ENCODE peak calls at places on chromosome 5, in seven cellular contexts. One of them, this sample, is unnamed.

GRCh38 chr5:158450761-158451160 is 591.8 kb upstream of the CLINT1 start:
- DNase-seq in GM13976: no peak
- DNase-seq in A549: no peak
- DNase-seq in AG04449: peak
- DNase-seq in NB4: no peak
- DNase-seq in CD4-positive, alpha-beta T cell: no peak
- DNase-seq in suprapubic skin: no peak
- DNase-seq in this sample: no peak

GRCh38 chr5:3656803-3657202 is 61.2 kb downstream of the IRX1 start:
- DNase-seq in GM13976: no peak
- DNase-seq in A549: no peak
- DNase-seq in AG04449: no peak
- DNase-seq in NB4: no peak
- DNase-seq in CD4-positive, alpha-beta T cell: no peak
- DNase-seq in suprapubic skin: no peak
- DNase-seq in this sample: no peak

GRCh38 chr5:80319702-80320101 is at the start of gene SPZ1:
- DNase-seq in GM13976: no peak
- DNase-seq in A549: no peak
- DNase-seq in AG04449: no peak
- DNase-seq in NB4: no peak
- DNase-seq in CD4-positive, alpha-beta T cell: no peak
- DNase-seq in suprapubic skin: no peak
- DNase-seq in this sample: no peak

GRCh38 chr5:170302729-170303501 is 5.3 kb upstream of the LCP2 start:
- DNase-seq in GM13976: peak
- DNase-seq in A549: no peak
- DNase-seq in AG04449: no peak
- DNase-seq in NB4: peak
- DNase-seq in CD4-positive, alpha-beta T cell: peak
- DNase-seq in suprapubic skin: no peak
- DNase-seq in this sample: peak

GRCh38 chr5:157167219-157167621 is 1.2 kb upstream of the GARIN3 start:
- DNase-seq in GM13976: no peak
- DNase-seq in A549: no peak
- DNase-seq in AG04449: peak
- DNase-seq in NB4: no peak
- DNase-seq in CD4-positive, alpha-beta T cell: no peak
- DNase-seq in suprapubic skin: no peak
- DNase-seq in this sample: no peak

GRCh38 chr5:45336464-45336863 is 359.7 kb downstream of the HCN1 start:
- DNase-seq in GM13976: no peak
- DNase-seq in A549: no peak
- DNase-seq in AG04449: no peak
- DNase-seq in NB4: no peak
- DNase-seq in CD4-positive, alpha-beta T cell: no peak
- DNase-seq in suprapubic skin: no peak
- DNase-seq in this sample: no peak

GRCh38 chr5:64838376-64838775 is 69.6 kb downstream of the CWC27 start:
- DNase-seq in GM13976: no peak
- DNase-seq in A549: no peak
- DNase-seq in AG04449: no peak
- DNase-seq in NB4: no peak
- DNase-seq in CD4-positive, alpha-beta T cell: no peak
- DNase-seq in suprapubic skin: no peak
- DNase-seq in this sample: no peak

GRCh38 chr5:108629779-108630178 is 117.9 kb upstream of the FER start:
- DNase-seq in GM13976: no peak
- DNase-seq in A549: no peak
- DNase-seq in AG04449: no peak
- DNase-seq in NB4: no peak
- DNase-seq in CD4-positive, alpha-beta T cell: no peak
- DNase-seq in suprapubic skin: no peak
- DNase-seq in this sample: no peak

GRCh38 chr5:68215888-68216736 is 556 bp downstream of the PIK3R1 start:
- DNase-seq in GM13976: peak
- DNase-seq in A549: peak
- DNase-seq in AG04449: no peak
- DNase-seq in NB4: peak
- DNase-seq in CD4-positive, alpha-beta T cell: peak
- DNase-seq in suprapubic skin: peak
- DNase-seq in this sample: peak

GRCh38 chr5:34833991-34834793 is 4.8 kb upstream of the TTC23L start:
- DNase-seq in GM13976: no peak
- DNase-seq in A549: no peak
- DNase-seq in AG04449: no peak
- DNase-seq in NB4: no peak
- DNase-seq in CD4-positive, alpha-beta T cell: no peak
- DNase-seq in suprapubic skin: no peak
- DNase-seq in this sample: no peak

GRCh38 chr5:100517301-100517974 is 17.7 kb upstream of the FAM174A start:
- DNase-seq in GM13976: no peak
- DNase-seq in A549: no peak
- DNase-seq in AG04449: no peak
- DNase-seq in NB4: no peak
- DNase-seq in CD4-positive, alpha-beta T cell: no peak
- DNase-seq in suprapubic skin: no peak
- DNase-seq in this sample: no peak

GRCh38 chr5:78361226-78361993 is 993 bp downstream of the SCAMP1 start:
- DNase-seq in GM13976: no peak
- DNase-seq in A549: peak
- DNase-seq in AG04449: no peak
- DNase-seq in NB4: peak
- DNase-seq in CD4-positive, alpha-beta T cell: no peak
- DNase-seq in suprapubic skin: no peak
- DNase-seq in this sample: peak

GRCh38 chr5:125134216-125135081 is 388.0 kb upstream of the ZNF608 start:
- DNase-seq in GM13976: no peak
- DNase-seq in A549: no peak
- DNase-seq in AG04449: peak
- DNase-seq in NB4: no peak
- DNase-seq in CD4-positive, alpha-beta T cell: no peak
- DNase-seq in suprapubic skin: no peak
- DNase-seq in this sample: no peak

GRCh38 chr5:181260720-181261319 is at the start of gene TRIM52:
- DNase-seq in GM13976: peak
- DNase-seq in A549: peak
- DNase-seq in AG04449: peak
- DNase-seq in NB4: peak
- DNase-seq in CD4-positive, alpha-beta T cell: peak
- DNase-seq in suprapubic skin: peak
- DNase-seq in this sample: peak

GRCh38 chr5:78611161-78611605 is 37.4 kb downstream of the LHFPL2 start:
- DNase-seq in GM13976: no peak
- DNase-seq in A549: no peak
- DNase-seq in AG04449: no peak
- DNase-seq in NB4: no peak
- DNase-seq in CD4-positive, alpha-beta T cell: no peak
- DNase-seq in suprapubic skin: no peak
- DNase-seq in this sample: no peak

GRCh38 chr5:142239394-142240159 is 85.2 kb downstream of the SPRY4 start:
- DNase-seq in GM13976: no peak
- DNase-seq in A549: no peak
- DNase-seq in AG04449: no peak
- DNase-seq in NB4: no peak
- DNase-seq in CD4-positive, alpha-beta T cell: no peak
- DNase-seq in suprapubic skin: no peak
- DNase-seq in this sample: no peak

GRCh38 chr5:6087576-6087975 is 290.8 kb downstream of the MED10 start:
- DNase-seq in GM13976: no peak
- DNase-seq in A549: no peak
- DNase-seq in AG04449: no peak
- DNase-seq in NB4: no peak
- DNase-seq in CD4-positive, alpha-beta T cell: no peak
- DNase-seq in suprapubic skin: no peak
- DNase-seq in this sample: no peak

DNA sequence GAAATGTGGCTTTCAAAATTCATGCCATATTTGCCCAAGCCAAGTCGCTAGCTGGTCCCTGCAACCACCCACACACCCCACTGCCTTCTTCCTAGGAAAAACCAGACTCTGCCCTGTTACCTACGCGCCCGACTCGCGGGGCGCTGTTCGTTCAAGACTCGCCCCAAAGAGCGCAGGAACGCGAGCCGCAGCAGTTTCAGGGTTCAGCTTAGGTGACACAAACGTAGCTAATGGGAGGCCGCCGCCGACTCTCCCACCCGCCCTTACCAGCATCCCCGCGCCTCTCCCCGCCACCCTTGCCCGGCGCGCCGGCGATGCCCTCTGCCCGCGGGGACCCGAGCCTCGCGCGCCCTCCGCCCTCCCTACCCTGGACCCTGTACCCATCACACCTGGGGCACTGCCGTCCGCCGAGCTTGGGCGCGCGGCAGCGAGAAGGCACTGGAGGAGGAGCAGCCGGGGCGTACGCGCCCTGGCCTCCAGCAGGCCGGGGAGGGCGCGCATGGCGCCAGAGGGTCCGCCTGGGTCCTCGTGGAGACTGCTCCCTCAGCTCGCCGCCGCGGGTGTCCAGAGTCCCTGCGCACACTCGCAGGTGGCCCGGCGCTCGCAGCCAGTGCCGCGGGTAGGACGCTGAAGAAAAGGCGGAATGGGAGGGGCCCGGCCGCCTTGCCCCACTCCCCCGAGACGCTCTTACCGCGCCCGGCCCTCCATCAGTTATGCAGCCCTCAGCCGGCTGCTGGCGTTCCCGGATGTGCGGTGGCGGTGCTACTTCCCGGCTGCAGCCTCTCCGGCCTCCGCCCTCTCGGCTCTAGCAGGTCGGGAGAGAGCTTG is at the start of gene EMB:
- DNase-seq in GM13976: peak
- DNase-seq in A549: peak
- DNase-seq in AG04449: no peak
- DNase-seq in NB4: peak
- DNase-seq in CD4-positive, alpha-beta T cell: peak
- DNase-seq in suprapubic skin: no peak
- DNase-seq in this sample: peak
- TF ChIP-seq CTCF in GM13976: peak
- TF ChIP-seq CTCF in A549: peak
- TF ChIP-seq CTCF in AG04449: peak
- TF ChIP-seq CTCF in NB4: peak
- TF ChIP-seq CTCF in CD4-positive, alpha-beta T cell: peak
- TF ChIP-seq CTCF in suprapubic skin: no peak
- TF ChIP-seq CTCF in this sample: peak

DNA sequence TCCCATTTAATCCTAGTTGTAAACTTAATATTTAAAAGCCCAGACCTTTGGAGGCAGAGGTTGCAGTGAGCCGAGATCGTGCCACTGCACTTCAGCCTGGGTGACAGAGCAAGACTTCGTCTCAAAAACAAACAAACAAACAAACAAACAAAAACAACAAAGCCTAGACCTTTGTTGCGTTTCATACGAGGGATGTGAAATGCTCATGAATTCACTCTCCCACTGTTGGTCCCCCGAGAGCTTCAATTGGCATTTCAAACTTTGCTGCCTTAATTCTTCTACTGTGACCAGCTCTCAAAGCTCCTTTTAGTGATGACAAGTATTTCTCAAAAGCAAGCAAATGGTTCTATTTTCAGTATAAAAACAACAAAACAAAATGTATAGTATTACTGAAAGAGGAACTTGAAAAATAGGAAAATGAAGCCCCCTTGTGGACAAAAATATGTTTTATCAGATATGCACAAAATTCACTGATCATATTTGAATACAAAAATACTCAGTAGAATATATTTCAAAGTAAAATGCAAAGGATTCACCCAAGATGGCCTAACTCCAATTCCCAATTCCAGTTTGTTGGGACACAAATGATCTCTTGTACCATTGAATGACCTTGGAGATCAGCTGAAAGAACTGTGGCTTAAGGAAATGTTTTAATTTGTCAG is 140.4 kb downstream of the ESM1 start:
- DNase-seq in GM13976: no peak
- DNase-seq in A549: no peak
- DNase-seq in AG04449: no peak
- DNase-seq in NB4: peak
- DNase-seq in CD4-positive, alpha-beta T cell: no peak
- DNase-seq in suprapubic skin: no peak
- DNase-seq in this sample: no peak
- TF ChIP-seq CTCF in GM13976: peak
- TF ChIP-seq CTCF in A549: peak
- TF ChIP-seq CTCF in AG04449: no peak
- TF ChIP-seq CTCF in NB4: no peak
- TF ChIP-seq CTCF in CD4-positive, alpha-beta T cell: peak
- TF ChIP-seq CTCF in suprapubic skin: peak
- TF ChIP-seq CTCF in this sample: peak

DNA sequence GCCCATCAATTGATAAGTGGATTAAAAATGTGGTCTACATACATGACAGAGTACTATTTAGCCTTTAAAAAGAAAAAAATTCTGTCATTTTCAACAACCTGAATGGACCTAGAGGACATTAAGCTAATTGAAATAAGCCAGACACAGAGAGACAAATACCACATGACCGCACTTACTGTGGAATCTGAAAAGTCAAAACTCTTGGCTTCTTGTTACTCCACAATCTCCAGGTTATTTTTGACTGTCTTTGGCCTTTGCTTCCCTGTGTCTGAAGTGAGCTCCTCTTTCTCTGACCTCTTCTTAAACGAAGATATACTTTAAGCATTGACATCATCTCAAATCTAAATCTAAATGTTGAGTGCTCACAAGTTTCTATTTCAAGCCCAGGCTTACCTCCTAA is 265.5 kb upstream of the ADRA1B start:
- DNase-seq in GM13976: no peak
- DNase-seq in A549: no peak
- DNase-seq in AG04449: no peak
- DNase-seq in NB4: no peak
- DNase-seq in CD4-positive, alpha-beta T cell: no peak
- DNase-seq in suprapubic skin: no peak
- DNase-seq in this sample: no peak
- TF ChIP-seq CTCF in GM13976: no peak
- TF ChIP-seq CTCF in A549: no peak
- TF ChIP-seq CTCF in AG04449: no peak
- TF ChIP-seq CTCF in NB4: no peak
- TF ChIP-seq CTCF in CD4-positive, alpha-beta T cell: no peak
- TF ChIP-seq CTCF in suprapubic skin: no peak
- TF ChIP-seq CTCF in this sample: no peak

GRCh38 chr5:177311723-177312648 is at the start of gene MXD3:
- DNase-seq in GM13976: peak
- DNase-seq in A549: peak
- DNase-seq in AG04449: no peak
- DNase-seq in NB4: peak
- DNase-seq in CD4-positive, alpha-beta T cell: peak
- DNase-seq in suprapubic skin: peak
- DNase-seq in this sample: peak

GRCh38 chr5:177311361-177311722 is 356 bp downstream of the MXD3 start:
- DNase-seq in GM13976: no peak
- DNase-seq in A549: no peak
- DNase-seq in AG04449: no peak
- DNase-seq in NB4: peak
- DNase-seq in CD4-positive, alpha-beta T cell: no peak
- DNase-seq in suprapubic skin: no peak
- DNase-seq in this sample: no peak

GRCh38 chr5:177310332-177310731 is 1.4 kb downstream of the MXD3 start:
- DNase-seq in GM13976: no peak
- DNase-seq in A549: no peak
- DNase-seq in AG04449: no peak
- DNase-seq in NB4: no peak
- DNase-seq in CD4-positive, alpha-beta T cell: no peak
- DNase-seq in suprapubic skin: no peak
- DNase-seq in this sample: no peak

GRCh38 chr5:177309351-177310191 is 2.1 kb downstream of the MXD3 start:
- DNase-seq in GM13976: peak
- DNase-seq in A549: peak
- DNase-seq in AG04449: no peak
- DNase-seq in NB4: peak
- DNase-seq in CD4-positive, alpha-beta T cell: peak
- DNase-seq in suprapubic skin: no peak
- DNase-seq in this sample: peak

GRCh38 chr5:177310757-177311173 is 933 bp downstream of the MXD3 start:
- DNase-seq in GM13976: no peak
- DNase-seq in A549: no peak
- DNase-seq in AG04449: no peak
- DNase-seq in NB4: peak
- DNase-seq in CD4-positive, alpha-beta T cell: no peak
- DNase-seq in suprapubic skin: no peak
- DNase-seq in this sample: no peak
- TF ChIP-seq CTCF in GM13976: no peak
- TF ChIP-seq CTCF in A549: no peak
- TF ChIP-seq CTCF in AG04449: no peak
- TF ChIP-seq CTCF in NB4: no peak
- TF ChIP-seq CTCF in CD4-positive, alpha-beta T cell: no peak
- TF ChIP-seq CTCF in suprapubic skin: no peak
- TF ChIP-seq CTCF in this sample: no peak